ENCODE peak calls at places on chromosomes 1 and 21, in ten cellular contexts. U, Z, A, W, N, R, G, O, I and L are unnamed samples.
A peak's percentile ranks its signal among the peaks of the same experiment; 100 is the strongest.

GRCh38 chr1:37448185-37448584 is 26.2 kb upstream of the ZC3H12A start:
- DNase-seq in N (peak; percentile 68), U (no peak), Z (no peak), G (no peak), W (no peak), O (no peak), I (no peak), A (no peak), R (no peak), L (no peak)

GRCh38 chr1:226604846-226605572 is 56.4 kb downstream of the STUM start:
- DNase-seq in R (peak; percentile 26), Z (no peak), G (no peak), U (no peak), W (no peak), N (no peak), O (no peak), I (peak; percentile 32), A (no peak), L (no peak)

GRCh38 chr21:35266546-35266945 is 217.4 kb upstream of the RUNX1 start:
- DNase-seq in U (no peak), R (no peak), Z (no peak), N (no peak), G (peak; percentile 47), A (no peak), I (no peak), O (no peak), W (no peak), L (no peak)

GRCh38 chr1:52697795-52698674 is at the start of gene COA7:
- DNase-seq in A (peak; percentile 71), O (peak; percentile 91), N (peak; percentile 85), R (peak; percentile 77), Z (peak; percentile 41), W (peak; percentile 85), G (peak; percentile 78), U (peak; percentile 81), I (peak; percentile 65), L (peak; percentile 95)

GRCh38 chr1:80656011-80656627 is 1144.6 kb upstream of the ADGRL2 start:
- DNase-seq in W (no peak), G (peak; percentile 2), I (no peak), R (no peak), N (peak; percentile 46), A (peak; percentile 34), O (peak; percentile 51), U (no peak), Z (no peak), L (no peak)

GRCh38 chr21:39720126-39720778 is 24.7 kb upstream of the IGSF5 start:
- DNase-seq in G (peak; percentile 15), U (no peak), Z (no peak), W (no peak), R (no peak), A (no peak), N (no peak), O (no peak), I (no peak), L (no peak)

GRCh38 chr1:209456878-209457277 is 126.6 kb upstream of the CAMK1G start:
- DNase-seq in U (no peak), R (no peak), I (no peak), A (no peak), W (peak; percentile 41), G (peak; percentile 31), Z (no peak), O (no peak), N (no peak), L (no peak)

GRCh38 chr21:34648739-34649297 is 20.0 kb upstream of the CLIC6 start:
- DNase-seq in Z (no peak), O (no peak), N (no peak), W (no peak), I (no peak), U (no peak), G (no peak), A (no peak), R (no peak), L (no peak)

GRCh38 chr1:8462298-8462946 is 144.5 kb downstream of the SLC45A1 start:
- DNase-seq in W (no peak), G (no peak), N (no peak), O (no peak), Z (no peak), I (no peak), A (no peak), U (no peak), R (no peak), L (no peak)

GRCh38 chr1:8461341-8462110 is 143.6 kb downstream of the SLC45A1 start:
- DNase-seq in U (no peak), W (no peak), A (peak; percentile 83), G (no peak), Z (no peak), N (no peak), R (no peak), O (no peak), I (no peak), L (no peak)

GRCh38 chr1:8460132-8460544 is 142.2 kb downstream of the SLC45A1 start:
- DNase-seq in W (no peak), R (no peak), U (no peak), Z (no peak), A (no peak), G (no peak), I (no peak), N (no peak), O (no peak), L (no peak)

GRCh38 chr1:8458607-8459006 is 140.7 kb downstream of the SLC45A1 start:
- DNase-seq in W (no peak), O (no peak), G (no peak), U (no peak), I (no peak), Z (no peak), A (peak; percentile 34), R (no peak), N (no peak), L (no peak)

GRCh38 chr1:8460784-8461183 is 142.9 kb downstream of the SLC45A1 start:
- DNase-seq in I (no peak), U (no peak), R (no peak), Z (no peak), W (no peak), O (no peak), A (no peak), N (no peak), G (no peak), L (no peak)
- H3K4me1 ChIP-seq in I (peaks cover 8% of the 10 kb centered on the region), U (peaks cover 99% of the 10 kb centered on the region), R (peaks cover 27% of the 10 kb centered on the region), Z (peaks cover 31% of the 10 kb centered on the region), W (peaks cover 10% of the 10 kb centered on the region), O (peaks cover 23% of the 10 kb centered on the region), A (peaks cover 93% of the 10 kb centered on the region), N (peaks cover 22% of the 10 kb centered on the region), G (peaks cover 28% of the 10 kb centered on the region), L (peaks cover 62% of the 10 kb centered on the region)

GRCh38 chr21:45293214-45293725 is 5.6 kb upstream of the POFUT2 start:
- DNase-seq in Z (no peak), O (peak; percentile 50), N (peak; percentile 27), I (no peak), R (peak; percentile 59), W (peak; percentile 28), A (no peak), G (no peak), U (peak; percentile 17), L (no peak)
- TF ChIP-seq CTCF in Z (no peak), O (no peak), N (no peak), I (no peak), R (no peak), W (no peak), A (no peak), G (no peak), U (no peak), L (no peak)

GRCh38 chr1:99565606-99566289 is 80.2 kb upstream of the PALMD start:
- DNase-seq in O (no peak), I (no peak), W (no peak), A (no peak), Z (no peak), R (no peak), N (no peak), G (peak; percentile 28), U (no peak), L (no peak)

GRCh38 chr1:99571092-99571734 is 74.7 kb upstream of the PALMD start:
- DNase-seq in W (no peak), I (no peak), R (no peak), N (no peak), G (no peak), O (no peak), A (no peak), U (no peak), Z (no peak), L (no peak)

GRCh38 chr1:99573431-99574217 is 72.3 kb upstream of the PALMD start:
- DNase-seq in A (no peak), O (no peak), I (no peak), Z (no peak), N (no peak), U (no peak), R (no peak), W (no peak), G (peak; percentile 33), L (no peak)

GRCh38 chr1:99566290-99567021 is 79.5 kb upstream of the PALMD start:
- DNase-seq in N (no peak), G (no peak), W (no peak), Z (no peak), I (peak; percentile 15), U (no peak), A (no peak), O (no peak), R (no peak), L (no peak)

DNA sequence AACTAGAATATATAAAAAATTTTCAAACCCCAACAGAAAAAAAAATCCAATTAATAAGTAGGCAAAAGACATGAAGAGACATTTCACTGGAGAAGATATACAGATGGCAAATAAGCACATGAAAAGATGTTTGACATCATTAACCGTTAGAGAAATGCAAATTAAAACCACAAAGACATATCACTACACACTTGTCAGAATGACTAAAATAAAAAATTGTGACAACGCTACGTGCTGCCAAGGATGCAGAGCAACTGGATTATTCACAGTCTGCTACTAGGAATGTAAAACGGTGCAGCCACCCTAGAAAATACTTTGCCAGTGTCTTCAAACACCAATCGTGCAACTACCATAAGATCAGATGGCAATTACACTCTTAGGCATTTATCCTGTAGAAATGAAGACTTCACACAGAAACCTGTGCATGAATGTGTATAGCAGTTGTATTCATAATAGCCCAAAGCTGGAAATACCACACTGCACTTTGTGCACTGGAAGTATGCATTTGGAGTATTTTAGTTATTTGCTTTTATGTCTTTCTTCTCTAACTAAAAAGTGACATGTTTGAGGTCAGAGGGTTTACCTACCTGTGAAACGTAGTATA is 75.3 kb upstream of the PALMD start:
- DNase-seq in U (no peak), A (no peak), Z (no peak), N (no peak), O (no peak), R (no peak), I (no peak), W (no peak), G (peak; percentile 91), L (no peak)
- H3K4me1 ChIP-seq in U (peaks cover 5% of the 10 kb centered on the region), A (peaks cover 5% of the 10 kb centered on the region), Z (no peaks in the 10 kb centered on the region), N (no peaks in the 10 kb centered on the region), O (peaks cover 9% of the 10 kb centered on the region), R (no peaks in the 10 kb centered on the region), I (no peaks in the 10 kb centered on the region), W (no peaks in the 10 kb centered on the region), G (peaks cover 4% of the 10 kb centered on the region), L (no peaks in the 10 kb centered on the region)

DNA sequence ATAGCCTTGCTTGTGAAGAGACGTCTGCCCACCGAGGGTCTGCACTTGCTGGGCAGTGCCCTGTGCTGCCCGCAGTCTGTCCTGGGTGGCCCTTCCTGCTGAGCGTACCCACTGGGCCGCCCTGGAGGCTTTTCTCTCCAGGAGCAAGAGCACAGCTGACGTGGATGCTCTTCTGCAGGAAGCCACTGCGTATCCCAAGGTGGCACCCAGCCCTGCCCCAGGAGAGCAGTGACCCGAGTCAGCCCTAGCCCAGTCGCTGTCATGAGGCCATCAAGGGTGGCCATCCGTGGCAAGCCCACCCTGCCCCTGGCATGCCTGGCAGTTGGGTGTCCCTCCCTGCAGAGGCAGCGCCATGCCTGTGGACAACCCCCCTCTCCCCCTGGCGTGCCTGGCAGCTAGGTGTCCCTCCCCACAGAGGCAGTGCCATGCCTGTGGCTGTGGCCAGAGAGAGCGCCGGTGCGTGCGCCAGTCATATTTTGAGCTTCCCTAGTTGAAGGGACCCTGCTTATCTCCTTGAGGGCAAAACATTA is 51.3 kb upstream of the COL6A1 start:
- DNase-seq in O (peak; percentile 25), I (no peak), N (no peak), W (no peak), Z (no peak), U (no peak), G (no peak), A (no peak), R (no peak), L (no peak)
- TF ChIP-seq CTCF in O (no peak), I (no peak), N (no peak), W (no peak), Z (no peak), U (no peak), G (no peak), A (no peak), R (no peak), L (no peak)